ENCODE peak calls at places on chromosome 1, in seven cellular contexts. O, G, F, J, I, T and Y are unnamed samples.

GRCh38 chr1:14656384-14656937 is 58.0 kb downstream of the KAZN start:
- DNase-seq in O (no peak), G (no peak), F (no peak), J (no peak), I (no peak), T (no peak), Y (no peak)

GRCh38 chr1:181095763-181096184 is 7.3 kb downstream of the IER5 start:
- DNase-seq in O (no peak), G (no peak), F (no peak), J (no peak), I (no peak), T (no peak), Y (no peak)

GRCh38 chr1:156525856-156526479 is 25.4 kb upstream of the MEF2D start:
- DNase-seq in O (no peak), G (no peak), F (no peak), J (no peak), I (no peak), T (no peak), Y (no peak)

GRCh38 chr1:93056214-93056613 is 22.9 kb upstream of the MTF2 start:
- DNase-seq in O (no peak), G (peak), F (no peak), J (peak), I (no peak), T (peak), Y (no peak)

GRCh38 chr1:64864018-64864945 is 102.1 kb downstream of the JAK1 start:
- DNase-seq in O (no peak), G (no peak), F (peak), J (no peak), I (peak), T (no peak), Y (peak)

GRCh38 chr1:109356959-109357358 is 40.8 kb downstream of the SORT1 start:
- DNase-seq in O (no peak), G (no peak), F (no peak), J (no peak), I (no peak), T (no peak), Y (no peak)

GRCh38 chr1:43313771-43314170 is 13.0 kb downstream of the TIE1 start:
- DNase-seq in O (no peak), G (no peak), F (no peak), J (no peak), I (no peak), T (no peak), Y (no peak)

GRCh38 chr1:201890806-201891450 is 2.2 kb downstream of the SHISA4 start:
- DNase-seq in O (no peak), G (no peak), F (no peak), J (no peak), I (no peak), T (no peak), Y (no peak)

GRCh38 chr1:177517556-177517955 is 346.8 kb downstream of the BRINP2 start:
- DNase-seq in O (no peak), G (peak), F (no peak), J (peak), I (no peak), T (no peak), Y (no peak)

GRCh38 chr1:83692524-83693336 is 306.2 kb downstream of the TTLL7 start:
- DNase-seq in O (peak), G (peak), F (no peak), J (peak), I (no peak), T (peak), Y (peak)

GRCh38 chr1:240987928-240988327 is 369.1 kb downstream of the RGS7 start:
- DNase-seq in O (no peak), G (no peak), F (no peak), J (peak), I (no peak), T (no peak), Y (no peak)

GRCh38 chr1:22327411-22327810 is 124.2 kb upstream of the ZBTB40 start:
- DNase-seq in O (no peak), G (no peak), F (no peak), J (no peak), I (no peak), T (no peak), Y (peak)

GRCh38 chr1:221810406-221810805 is 68.5 kb upstream of the DUSP10 start:
- DNase-seq in O (no peak), G (peak), F (no peak), J (peak), I (no peak), T (no peak), Y (no peak)

GRCh38 chr1:58397187-58397820 is 149.2 kb downstream of the OMA1 start:
- DNase-seq in O (no peak), G (peak), F (no peak), J (peak), I (no peak), T (no peak), Y (no peak)

GRCh38 chr1:7520496-7520895 is 250.6 kb upstream of the VAMP3 start:
- DNase-seq in O (no peak), G (no peak), F (no peak), J (no peak), I (no peak), T (no peak), Y (no peak)

GRCh38 chr1:164821648-164822047 is 262.7 kb downstream of the PBX1 start:
- DNase-seq in O (no peak), G (no peak), F (no peak), J (no peak), I (no peak), T (no peak), Y (no peak)

GRCh38 chr1:119885903-119886783 is 10.2 kb downstream of the ADAM30 start:
- DNase-seq in O (peak), G (peak), F (no peak), J (peak), I (no peak), T (peak), Y (no peak)